ENCODE peak calls at places on chromosomes 1 and 21, in four cellular contexts. Z is stomach, F is esophagus muscularis mucosa, P is transverse colon. T is an unnamed sample.

GRCh38 chr1:2192031-2192995 is 2.3 kb downstream of the FAAP20 start:
- DNase-seq in Z (no peak), F (no peak), P (no peak), T (no peak)

GRCh38 chr1:24992761-24993211 is 62.7 kb upstream of the RUNX3 start:
- DNase-seq in Z (no peak), F (no peak), P (no peak), T (no peak)

GRCh38 chr1:41810446-41810845 is 108.3 kb downstream of the HIVEP3 start:
- DNase-seq in Z (no peak), F (no peak), P (no peak), T (no peak)

GRCh38 chr1:246703581-246703980 is 20.6 kb upstream of the SCCPDH start:
- DNase-seq in Z (peak), F (no peak), P (peak), T (no peak)

GRCh38 chr21:41370840-41371697 is 9.2 kb downstream of the MX2 start:
- DNase-seq in Z (no peak), F (no peak), P (no peak), T (no peak)

GRCh38 chr1:18927082-18927653 is 24.8 kb upstream of the ALDH4A1 start:
- DNase-seq in Z (no peak), F (no peak), P (peak), T (no peak)

GRCh38 chr1:66402194-66402593 is 131.8 kb upstream of the SGIP1 start:
- DNase-seq in Z (no peak), F (no peak), P (peak), T (peak)

GRCh38 chr21:40841524-40842196 is 5.3 kb downstream of the DSCAM start:
- DNase-seq in Z (peak), F (peak), P (no peak), T (no peak)

GRCh38 chr21:42580076-42580792 is 66.6 kb downstream of the SLC37A1 start:
- DNase-seq in Z (no peak), F (no peak), P (peak), T (peak)

GRCh38 chr1:8343464-8344001 is 25.6 kb downstream of the SLC45A1 start:
- DNase-seq in Z (peak), F (peak), P (peak), T (peak)

GRCh38 chr1:160951443-160952128 is 3.0 kb downstream of the ITLN2 start:
- DNase-seq in Z (peak), F (no peak), P (peak), T (no peak)

GRCh38 chr1:72006092-72006491 is 276.2 kb downstream of the NEGR1 start:
- DNase-seq in Z (no peak), F (no peak), P (no peak), T (no peak)

GRCh38 chr1:183195146-183195571 is 9.1 kb downstream of the LAMC2 start:
- DNase-seq in Z (no peak), F (no peak), P (peak), T (no peak)

GRCh38 chr1:44707959-44708831 is 22.8 kb downstream of the RNU5D-1 start:
- DNase-seq in Z (no peak), F (no peak), P (no peak), T (no peak)

GRCh38 chr1:215523128-215523861 is 43.8 kb upstream of the KCTD3 start:
- DNase-seq in Z (no peak), F (no peak), P (no peak), T (no peak)

GRCh38 chr1:4838231-4838630 is 183.8 kb downstream of the AJAP1 start:
- DNase-seq in Z (no peak), F (no peak), P (no peak), T (no peak)

GRCh38 chr1:207925210-207925609 is 14.3 kb upstream of the CD34 start:
- DNase-seq in Z (peak), F (no peak), P (no peak), T (peak)

GRCh38 chr1:12076425-12077005 is 13.4 kb downstream of the TNFRSF8 start:
- DNase-seq in Z (no peak), F (no peak), P (no peak), T (no peak)

GRCh38 chr1:61326713-61327112 is 244.4 kb downstream of the NFIA start:
- DNase-seq in Z (no peak), F (no peak), P (no peak), T (no peak)

GRCh38 chr1:115912116-115912515 is 64.2 kb upstream of the SLC22A15 start:
- DNase-seq in Z (no peak), F (no peak), P (no peak), T (no peak)

GRCh38 chr1:40204855-40205254 is 42.9 kb upstream of the TMCO2 start:
- DNase-seq in Z (no peak), F (no peak), P (no peak), T (no peak)

GRCh38 chr1:112536561-112536960 is 27.8 kb downstream of the WNT2B start:
- DNase-seq in Z (no peak), F (no peak), P (no peak), T (no peak)

GRCh38 chr1:39381839-39382238 is 109.6 kb upstream of the BMP8A start:
- DNase-seq in Z (no peak), F (no peak), P (no peak), T (no peak)

GRCh38 chr1:79207786-79208185 is 201.3 kb upstream of the ADGRL4 start:
- DNase-seq in Z (no peak), F (no peak), P (no peak), T (no peak)

GRCh38 chr1:50973255-50973654 is 3.2 kb downstream of the CDKN2C start:
- DNase-seq in Z (no peak), F (no peak), P (no peak), T (no peak)

GRCh38 chr1:20191266-20191665 is 4.9 kb upstream of the PLA2G2C start:
- DNase-seq in Z (no peak), F (no peak), P (no peak), T (no peak)

GRCh38 chr21:37155216-37155615 is 82.2 kb downstream of the TTC3 start:
- DNase-seq in Z (no peak), F (no peak), P (no peak), T (no peak)

GRCh38 chr1:109740615-109741373 is at the start of gene GSTM3:
- DNase-seq in Z (no peak), F (no peak), P (no peak), T (no peak)

GRCh38 chr1:172132836-172133235 is 287.6 kb upstream of the C1orf105 start:
- DNase-seq in Z (no peak), F (no peak), P (no peak), T (no peak)

DNA sequence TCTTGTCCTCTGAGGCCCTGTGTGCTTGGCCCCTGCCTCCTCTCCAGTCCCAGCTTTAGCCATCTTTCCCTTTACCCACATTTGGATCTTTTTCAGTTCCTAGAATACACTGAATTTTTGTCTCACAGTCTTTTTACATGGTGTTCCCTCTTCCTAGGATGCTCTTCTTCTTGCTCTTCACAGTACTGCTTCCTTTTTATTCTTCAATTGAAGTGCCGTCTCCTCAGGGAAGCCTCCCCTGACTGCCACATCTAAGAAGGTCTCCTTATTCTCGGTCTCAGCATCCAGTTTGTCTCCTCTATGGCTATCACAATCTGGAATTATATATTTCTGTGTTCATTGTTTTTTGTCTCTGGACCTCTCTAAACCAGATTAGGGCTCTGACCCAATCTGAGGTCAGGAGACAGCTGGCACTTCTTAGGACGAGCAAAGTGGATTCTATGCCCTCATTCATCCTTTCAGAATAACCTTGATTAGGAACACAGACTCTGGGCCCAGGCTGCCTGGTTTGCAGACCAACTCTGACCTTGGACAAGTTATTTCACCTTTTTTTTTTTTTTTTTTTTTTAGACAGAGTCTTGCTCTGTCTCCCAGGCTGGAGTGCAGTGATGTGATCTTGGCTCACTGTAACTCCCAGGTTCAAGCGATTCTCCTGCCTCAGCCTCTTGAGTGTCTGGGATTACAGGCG is 3.2 kb upstream of the FGR start:
- DNase-seq in Z (no peak), F (no peak), P (no peak), T (no peak)
- TF ChIP-seq POLR2AphosphoS5 in Z (no peak), F (no peak), P (no peak), T (no peak)

GRCh38 chr1:232166942-232167341 is 463.0 kb downstream of the SIPA1L2 start:
- DNase-seq in Z (no peak), F (peak), P (no peak), T (no peak)
- TF ChIP-seq EP300 in Z (no peak), F (no peak), P (no peak), T (no peak)

GRCh38 chr21:26811031-26811430 is 34.2 kb downstream of the ADAMTS1 start:
- DNase-seq in Z (no peak), F (no peak), P (no peak), T (no peak)
- H3K27ac ChIP-seq in Z (no peak), F (no peak), P (no peak), T (no peak)

DNA sequence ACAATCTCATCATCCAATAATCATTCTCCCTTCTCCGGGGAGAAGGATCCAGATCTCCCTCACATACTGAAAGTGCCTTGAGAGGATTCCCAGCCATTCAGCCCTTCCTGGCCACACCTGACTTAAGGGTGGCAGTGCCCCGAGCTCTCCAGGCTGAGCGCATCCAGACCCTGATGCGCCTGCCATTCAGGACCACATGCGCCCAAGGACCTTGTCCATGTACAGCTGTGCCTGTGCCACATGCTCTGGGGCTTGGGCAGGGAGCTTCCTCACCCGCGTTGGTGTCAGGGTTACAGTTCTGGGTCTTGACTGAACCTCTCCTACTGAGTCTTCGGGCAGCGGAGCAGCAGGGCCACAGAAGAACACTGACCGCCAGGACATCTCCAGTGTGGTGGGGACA is 121.1 kb downstream of the KIAA0319L start:
- DNase-seq in Z (no peak), F (no peak), P (no peak), T (no peak)
- TF ChIP-seq POLR2AphosphoS5 in Z (no peak), F (no peak), P (no peak), T (no peak)

DNA sequence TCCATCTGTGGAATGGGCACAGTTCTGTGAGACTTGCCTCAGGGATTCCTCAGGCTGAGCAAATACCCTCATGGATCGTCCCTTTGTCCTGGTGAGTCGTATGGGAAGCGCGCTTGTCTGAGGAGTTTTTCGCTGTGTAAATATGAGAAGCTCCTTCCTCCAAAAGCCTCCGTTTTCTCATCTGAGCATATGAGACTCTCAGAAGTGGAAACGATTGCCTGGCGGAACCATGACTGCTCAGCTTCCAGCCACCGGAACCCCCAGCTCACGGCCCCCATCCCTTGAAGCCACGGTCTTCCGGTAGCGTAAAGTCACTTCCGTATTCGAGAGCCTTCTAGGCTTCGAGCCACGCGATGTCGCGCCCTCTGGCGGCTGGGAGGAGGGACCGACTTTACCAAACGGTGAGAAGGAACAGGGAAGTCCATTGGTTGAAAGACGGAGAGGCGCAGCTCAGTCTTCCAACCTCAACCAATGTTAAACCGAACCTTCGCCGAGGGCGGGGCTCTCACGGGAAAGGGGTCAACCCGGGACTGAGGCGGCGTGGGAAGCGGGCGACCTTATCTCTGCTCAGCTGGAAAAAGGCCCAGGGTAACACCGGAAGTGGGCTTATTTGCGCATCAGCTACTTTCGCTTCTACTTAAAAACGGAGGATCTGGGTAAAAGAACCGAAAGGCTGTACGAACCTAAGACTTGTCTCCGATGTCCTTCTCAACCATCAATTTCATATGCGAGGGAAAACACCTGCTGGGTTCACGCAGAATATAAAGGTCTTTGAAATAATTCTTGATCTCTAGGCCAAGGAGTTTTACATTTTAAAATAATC is 46.3 kb downstream of the AZIN2 start:
- DNase-seq in Z (peak), F (peak), P (peak), T (peak)
- TF ChIP-seq EP300 in Z (no peak), F (no peak), P (no peak), T (no peak)